ENCODE peak calls at places on chromosome X, in eight cellular contexts. One of them, this sample, is unnamed.

GRCh38 chrX:147912093-147912801 is 528 bp downstream of the FMR1 start:
- DNase-seq in astrocyte: peak
- DNase-seq in neural progenitor cell: peak
- DNase-seq in endothelial cell: peak
- DNase-seq in esophagus squamous epithelium: no peak
- DNase-seq in psoas muscle: peak
- DNase-seq in tibial artery: peak
- DNase-seq in activated B cell treated with CpG ODN at 0.5 μM for 24 hours: peak
- DNase-seq in this sample: peak

GRCh38 chrX:1476682-1477081 is 24.0 kb upstream of the ASMTL start:
- DNase-seq in astrocyte: no peak
- DNase-seq in neural progenitor cell: no peak
- DNase-seq in endothelial cell: no peak
- DNase-seq in esophagus squamous epithelium: no peak
- DNase-seq in psoas muscle: no peak
- DNase-seq in tibial artery: no peak
- DNase-seq in activated B cell treated with CpG ODN at 0.5 μM for 24 hours: no peak
- DNase-seq in this sample: no peak

GRCh38 chrX:46837543-46838481 is 969 bp downstream of the RP2 start:
- DNase-seq in astrocyte: peak
- DNase-seq in neural progenitor cell: no peak
- DNase-seq in endothelial cell: no peak
- DNase-seq in esophagus squamous epithelium: no peak
- DNase-seq in psoas muscle: no peak
- DNase-seq in tibial artery: no peak
- DNase-seq in activated B cell treated with CpG ODN at 0.5 μM for 24 hours: no peak
- DNase-seq in this sample: no peak

GRCh38 chrX:88865634-88866033 is 118.6 kb downstream of the CPXCR1 start:
- DNase-seq in astrocyte: no peak
- DNase-seq in neural progenitor cell: no peak
- DNase-seq in endothelial cell: no peak
- DNase-seq in esophagus squamous epithelium: no peak
- DNase-seq in psoas muscle: no peak
- DNase-seq in tibial artery: no peak
- DNase-seq in activated B cell treated with CpG ODN at 0.5 μM for 24 hours: no peak
- DNase-seq in this sample: no peak

GRCh38 chrX:34631826-34632225 is 25.3 kb downstream of the TMEM47 start:
- DNase-seq in astrocyte: peak
- DNase-seq in neural progenitor cell: no peak
- DNase-seq in endothelial cell: no peak
- DNase-seq in esophagus squamous epithelium: no peak
- DNase-seq in psoas muscle: no peak
- DNase-seq in tibial artery: no peak
- DNase-seq in activated B cell treated with CpG ODN at 0.5 μM for 24 hours: no peak
- DNase-seq in this sample: no peak

GRCh38 chrX:151912221-151912620 is 468 bp upstream of the MAGEA4 start:
- DNase-seq in astrocyte: no peak
- DNase-seq in neural progenitor cell: no peak
- DNase-seq in endothelial cell: no peak
- DNase-seq in esophagus squamous epithelium: no peak
- DNase-seq in psoas muscle: no peak
- DNase-seq in tibial artery: no peak
- DNase-seq in activated B cell treated with CpG ODN at 0.5 μM for 24 hours: no peak
- DNase-seq in this sample: no peak

GRCh38 chrX:129840334-129840733 is 3.4 kb downstream of the ZDHHC9 start:
- DNase-seq in astrocyte: no peak
- DNase-seq in neural progenitor cell: peak
- DNase-seq in endothelial cell: no peak
- DNase-seq in esophagus squamous epithelium: no peak
- DNase-seq in psoas muscle: no peak
- DNase-seq in tibial artery: no peak
- DNase-seq in activated B cell treated with CpG ODN at 0.5 μM for 24 hours: no peak
- DNase-seq in this sample: no peak

GRCh38 chrX:2325076-2325784 is 175.5 kb downstream of the DHRSX start:
- DNase-seq in astrocyte: peak
- DNase-seq in neural progenitor cell: no peak
- DNase-seq in endothelial cell: no peak
- DNase-seq in esophagus squamous epithelium: no peak
- DNase-seq in psoas muscle: peak
- DNase-seq in tibial artery: no peak
- DNase-seq in activated B cell treated with CpG ODN at 0.5 μM for 24 hours: no peak
- DNase-seq in this sample: peak

GRCh38 chrX:97639526-97639925 is 755.8 kb downstream of the RPA4 start:
- DNase-seq in astrocyte: no peak
- DNase-seq in neural progenitor cell: peak
- DNase-seq in endothelial cell: no peak
- DNase-seq in esophagus squamous epithelium: no peak
- DNase-seq in psoas muscle: no peak
- DNase-seq in tibial artery: no peak
- DNase-seq in activated B cell treated with CpG ODN at 0.5 μM for 24 hours: no peak
- DNase-seq in this sample: peak

GRCh38 chrX:42695800-42696358 is 82.1 kb downstream of the PPP1R2C start:
- DNase-seq in astrocyte: no peak
- DNase-seq in neural progenitor cell: peak
- DNase-seq in endothelial cell: no peak
- DNase-seq in esophagus squamous epithelium: no peak
- DNase-seq in psoas muscle: no peak
- DNase-seq in tibial artery: no peak
- DNase-seq in activated B cell treated with CpG ODN at 0.5 μM for 24 hours: no peak
- DNase-seq in this sample: no peak

GRCh38 chrX:68878977-68879376 is 50.2 kb downstream of the EFNB1 start:
- DNase-seq in astrocyte: no peak
- DNase-seq in neural progenitor cell: no peak
- DNase-seq in endothelial cell: no peak
- DNase-seq in esophagus squamous epithelium: no peak
- DNase-seq in psoas muscle: no peak
- DNase-seq in tibial artery: no peak
- DNase-seq in activated B cell treated with CpG ODN at 0.5 μM for 24 hours: no peak
- DNase-seq in this sample: no peak

GRCh38 chrX:46125139-46125538 is 420.1 kb downstream of the ZNF674 start:
- DNase-seq in astrocyte: no peak
- DNase-seq in neural progenitor cell: no peak
- DNase-seq in endothelial cell: no peak
- DNase-seq in esophagus squamous epithelium: no peak
- DNase-seq in psoas muscle: no peak
- DNase-seq in tibial artery: no peak
- DNase-seq in activated B cell treated with CpG ODN at 0.5 μM for 24 hours: no peak
- DNase-seq in this sample: no peak

GRCh38 chrX:28595346-28595745 is 8.1 kb downstream of the IL1RAPL1 start:
- DNase-seq in astrocyte: no peak
- DNase-seq in neural progenitor cell: no peak
- DNase-seq in endothelial cell: no peak
- DNase-seq in esophagus squamous epithelium: no peak
- DNase-seq in psoas muscle: no peak
- DNase-seq in tibial artery: no peak
- DNase-seq in activated B cell treated with CpG ODN at 0.5 μM for 24 hours: no peak
- DNase-seq in this sample: no peak

GRCh38 chrX:45261005-45261404 is 60.3 kb upstream of the DIPK2B start:
- DNase-seq in astrocyte: no peak
- DNase-seq in neural progenitor cell: no peak
- DNase-seq in endothelial cell: no peak
- DNase-seq in esophagus squamous epithelium: no peak
- DNase-seq in psoas muscle: no peak
- DNase-seq in tibial artery: no peak
- DNase-seq in activated B cell treated with CpG ODN at 0.5 μM for 24 hours: no peak
- DNase-seq in this sample: no peak

DNA sequence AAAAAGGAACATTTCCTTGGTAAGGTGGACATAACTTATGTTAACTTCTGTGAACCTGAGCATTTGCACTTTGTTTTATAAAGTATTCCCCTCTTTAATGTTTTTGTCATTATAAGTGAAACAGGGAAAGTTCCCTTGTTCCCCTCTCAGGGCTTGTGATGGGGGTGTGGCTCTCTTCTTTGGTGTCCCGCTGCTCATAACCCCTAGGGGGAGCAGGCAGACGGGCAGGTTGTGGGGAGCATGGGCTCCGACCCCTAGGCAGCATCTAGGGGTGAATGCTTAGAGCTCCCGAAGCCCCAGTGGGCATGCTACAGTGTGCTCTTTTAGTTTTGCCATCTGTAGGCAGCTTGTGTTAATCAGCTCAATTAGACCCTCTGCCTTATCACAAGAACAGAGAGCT is 200.4 kb downstream of the DACH2 start:
- DNase-seq in astrocyte: no peak
- DNase-seq in neural progenitor cell: peak
- DNase-seq in endothelial cell: peak
- DNase-seq in esophagus squamous epithelium: no peak
- DNase-seq in psoas muscle: no peak
- DNase-seq in tibial artery: no peak
- DNase-seq in activated B cell treated with CpG ODN at 0.5 μM for 24 hours: no peak
- DNase-seq in this sample: no peak
- TF ChIP-seq CTCF in astrocyte: no peak
- TF ChIP-seq CTCF in neural progenitor cell: peak
- TF ChIP-seq CTCF in endothelial cell: peak
- TF ChIP-seq CTCF in esophagus squamous epithelium: no peak
- TF ChIP-seq CTCF in psoas muscle: no peak
- TF ChIP-seq CTCF in tibial artery: no peak
- TF ChIP-seq CTCF in activated B cell treated with CpG ODN at 0.5 μM for 24 hours: no peak
- TF ChIP-seq CTCF in this sample: no peak

GRCh38 chrX:39242187-39242586 is 440.9 kb downstream of the MID1IP1 start:
- DNase-seq in astrocyte: peak
- DNase-seq in neural progenitor cell: peak
- DNase-seq in endothelial cell: peak
- DNase-seq in esophagus squamous epithelium: no peak
- DNase-seq in psoas muscle: no peak
- DNase-seq in tibial artery: no peak
- DNase-seq in activated B cell treated with CpG ODN at 0.5 μM for 24 hours: no peak
- DNase-seq in this sample: peak
- TF ChIP-seq CTCF in astrocyte: peak
- TF ChIP-seq CTCF in neural progenitor cell: peak
- TF ChIP-seq CTCF in endothelial cell: peak
- TF ChIP-seq CTCF in esophagus squamous epithelium: peak
- TF ChIP-seq CTCF in psoas muscle: peak
- TF ChIP-seq CTCF in tibial artery: peak
- TF ChIP-seq CTCF in activated B cell treated with CpG ODN at 0.5 μM for 24 hours: no peak
- TF ChIP-seq CTCF in this sample: peak

DNA sequence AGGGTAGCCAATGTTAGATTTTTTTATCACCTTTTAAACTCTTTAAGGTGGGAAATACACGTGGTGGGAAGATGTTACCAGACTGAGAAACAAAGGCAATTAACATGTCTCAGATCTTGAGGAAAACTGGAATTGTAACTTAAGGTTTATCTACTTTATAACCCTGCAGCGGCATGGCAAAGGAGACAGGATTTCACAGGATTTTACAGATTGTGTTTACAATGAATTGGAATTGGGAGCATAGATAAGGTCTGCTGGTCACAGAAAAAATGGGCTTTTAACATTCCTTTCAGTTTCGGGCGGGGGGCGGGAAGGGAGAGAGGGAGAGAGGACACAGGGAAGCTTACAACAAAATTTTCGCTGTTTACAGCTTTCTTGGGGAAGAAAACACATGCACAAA is 467.5 kb upstream of the CT83 start:
- DNase-seq in astrocyte: no peak
- DNase-seq in neural progenitor cell: no peak
- DNase-seq in endothelial cell: no peak
- DNase-seq in esophagus squamous epithelium: no peak
- DNase-seq in psoas muscle: no peak
- DNase-seq in tibial artery: no peak
- DNase-seq in activated B cell treated with CpG ODN at 0.5 μM for 24 hours: no peak
- DNase-seq in this sample: no peak
- TF ChIP-seq CTCF in astrocyte: no peak
- TF ChIP-seq CTCF in neural progenitor cell: no peak
- TF ChIP-seq CTCF in endothelial cell: no peak
- TF ChIP-seq CTCF in esophagus squamous epithelium: no peak
- TF ChIP-seq CTCF in psoas muscle: no peak
- TF ChIP-seq CTCF in tibial artery: no peak
- TF ChIP-seq CTCF in activated B cell treated with CpG ODN at 0.5 μM for 24 hours: no peak
- TF ChIP-seq CTCF in this sample: no peak

DNA sequence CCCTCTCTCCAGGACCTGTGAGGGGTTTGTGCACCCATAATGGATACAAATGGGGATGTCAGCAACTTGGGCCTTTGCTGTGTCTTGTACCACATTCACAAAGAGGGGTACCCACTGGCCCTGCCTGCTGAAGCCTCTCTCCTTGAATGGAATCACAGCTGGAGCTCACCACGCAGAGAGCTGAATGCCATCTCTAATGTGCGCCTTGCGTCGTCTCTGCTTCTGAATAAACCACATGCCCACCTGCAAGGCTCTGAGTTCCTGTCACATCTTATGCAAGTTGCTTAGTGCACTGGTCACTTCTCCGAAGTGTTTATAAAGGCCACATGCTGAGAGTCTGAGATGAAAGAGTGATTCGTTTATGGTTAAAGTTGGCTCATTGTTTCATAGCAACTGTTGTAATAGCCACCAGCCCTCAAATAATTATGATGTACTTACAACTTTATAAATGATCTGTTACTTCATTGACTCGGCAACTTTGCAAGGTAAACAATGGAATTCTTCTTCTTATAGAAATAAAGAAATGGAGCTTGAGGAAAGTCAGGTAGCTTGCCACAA is 6.2 kb upstream of the PUDP start:
- DNase-seq in astrocyte: no peak
- DNase-seq in neural progenitor cell: peak
- DNase-seq in endothelial cell: no peak
- DNase-seq in esophagus squamous epithelium: no peak
- DNase-seq in psoas muscle: no peak
- DNase-seq in tibial artery: no peak
- DNase-seq in activated B cell treated with CpG ODN at 0.5 μM for 24 hours: no peak
- DNase-seq in this sample: no peak
- TF ChIP-seq CTCF in astrocyte: no peak
- TF ChIP-seq CTCF in neural progenitor cell: no peak
- TF ChIP-seq CTCF in endothelial cell: no peak
- TF ChIP-seq CTCF in esophagus squamous epithelium: no peak
- TF ChIP-seq CTCF in psoas muscle: no peak
- TF ChIP-seq CTCF in tibial artery: no peak
- TF ChIP-seq CTCF in activated B cell treated with CpG ODN at 0.5 μM for 24 hours: no peak
- TF ChIP-seq CTCF in this sample: no peak